ENCODE peak calls at places on chromosomes 7 and 10, in five cellular contexts. B, Z, C, M and W are unnamed samples.

GRCh38 chr7:40604601-40605438 is 470.0 kb downstream of the SUGCT start:
- DNase-seq in Z (peak; percentile 55), B (peak; percentile 64), C (no peak), M (peak; percentile 50), W (no peak)

GRCh38 chr7:145916776-145917175 is 199.8 kb upstream of the CNTNAP2 start:
- DNase-seq in M (no peak), B (no peak), Z (no peak), C (no peak), W (no peak)

GRCh38 chr10:100146875-100147665 is 38.8 kb downstream of the ERLIN1 start:
- DNase-seq in C (no peak), M (no peak), B (peak; percentile 35), Z (no peak), W (peak; percentile 34)

GRCh38 chr7:22860784-22861482 is 38.3 kb upstream of the TOMM7 start:
- DNase-seq in C (no peak), M (no peak), Z (peak; percentile 52), B (peak; percentile 38), W (no peak)

GRCh38 chr7:141225916-141226618 is 152.2 kb downstream of the TMEM178B start:
- DNase-seq in M (no peak), C (no peak), B (no peak), Z (no peak), W (no peak)

GRCh38 chr7:134514106-134514505 is 13.3 kb upstream of the AKR1B10 start:
- DNase-seq in Z (no peak), M (no peak), B (no peak), C (no peak), W (no peak)

GRCh38 chr7:30996883-30997282 is 33.1 kb downstream of the GHRHR start:
- DNase-seq in Z (no peak), B (no peak), C (no peak), M (no peak), W (no peak)

GRCh38 chr10:3777876-3778707 is 6.9 kb downstream of the KLF6 start:
- DNase-seq in M (no peak), B (peak; percentile 34), Z (peak; percentile 43), C (no peak), W (no peak)

GRCh38 chr7:17722798-17723197 is 217.5 kb downstream of the SNX13 start:
- DNase-seq in M (no peak), Z (no peak), C (no peak), B (no peak), W (no peak)

GRCh38 chr7:29375641-29376562 is 181.3 kb downstream of the CHN2 start:
- DNase-seq in M (no peak), C (no peak), B (peak; percentile 7), Z (peak; percentile 99), W (no peak)

GRCh38 chr7:73680501-73680900 is 2.8 kb downstream of the DNAJC30 start:
- DNase-seq in B (no peak), C (no peak), M (no peak), Z (no peak), W (no peak)

GRCh38 chr10:100529473-100530298 is at the start of gene NDUFB8:
- DNase-seq in Z (peak; percentile 92), B (peak; percentile 84), M (peak; percentile 94), C (peak; percentile 79), W (peak; percentile 92)

GRCh38 chr7:87596136-87596535 is 4.5 kb downstream of the ABCB1 start:
- DNase-seq in Z (no peak), M (no peak), C (no peak), B (no peak), W (no peak)
- H3K4me3 ChIP-seq in Z (no peak overlapping the region), M (no peak overlapping the region), C (no peak overlapping the region), B (no peak overlapping the region), W (no peak overlapping the region)

GRCh38 chr10:110872145-110872983 is 636 bp downstream of the PDCD4 start:
- DNase-seq in C (peak; percentile 78), Z (peak; percentile 89), M (peak; percentile 58), B (peak; percentile 79), W (no peak)
- TF ChIP-seq CTCF in C (peak; percentile 9), Z (peak; percentile 27), M (no peak), B (peak; percentile 45), W (peak; percentile 17)

GRCh38 chr7:97120713-97121457 is 3.4 kb downstream of the SDHAF3 start:
- DNase-seq in Z (no peak), B (no peak), M (no peak), C (no peak), W (no peak)
- H3K4me3 ChIP-seq in Z (no peak overlapping the region), B (no peak overlapping the region), M (no peak overlapping the region), C (no peak overlapping the region), W (no peak overlapping the region)

DNA sequence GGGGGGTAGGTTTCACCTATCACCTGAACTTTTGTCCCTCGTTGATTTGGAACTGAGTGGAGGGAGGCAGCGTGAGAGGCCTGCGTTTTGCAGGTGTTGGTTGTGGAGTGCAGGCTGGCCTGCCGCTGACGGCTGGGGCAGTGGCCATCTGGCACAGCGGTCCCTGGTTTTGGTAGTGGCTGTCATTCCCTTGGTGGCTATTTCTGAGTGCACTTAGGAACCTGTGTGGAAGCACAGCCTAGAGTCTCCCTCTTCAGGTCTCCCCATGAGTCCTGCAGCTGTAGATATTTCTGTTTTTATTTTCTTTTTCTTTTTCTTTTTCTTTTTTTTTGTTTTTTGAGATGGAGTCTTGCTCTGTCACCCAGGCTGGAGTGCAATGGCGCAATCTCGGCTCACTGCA is 129.2 kb downstream of the CUL2 start:
- DNase-seq in C (no peak), Z (peak; percentile 19), M (no peak), B (peak; percentile 45), W (peak; percentile 28)
- TF ChIP-seq CTCF in C (peak; percentile 43), Z (peak; percentile 38), M (no peak), B (peak; percentile 46), W (peak; percentile 40)

GRCh38 chr10:98170249-98171117 is 36.0 kb downstream of the R3HCC1L start:
- DNase-seq in B (peak; percentile 60), C (no peak), M (no peak), Z (peak; percentile 51), W (peak; percentile 66)
- H3K4me3 ChIP-seq in B (no peak overlapping the region), C (no peak overlapping the region), M (no peak overlapping the region), Z (no peak overlapping the region), W (no peak overlapping the region)

GRCh38 chr10:80699602-80700039 is 161.9 kb downstream of the SH2D4B start:
- DNase-seq in C (peak; percentile 73), M (peak; percentile 80), Z (peak; percentile 82), B (peak; percentile 56), W (peak; percentile 26)
- TF ChIP-seq CTCF in C (peak; percentile 85), M (peak; percentile 55), Z (peak; percentile 90), B (peak; percentile 86), W (peak; percentile 84)

GRCh38 chr7:14807498-14807897 is 95.1 kb downstream of the DGKB start:
- DNase-seq in B (no peak), Z (no peak), C (no peak), M (no peak), W (no peak)
- H3K4me3 ChIP-seq in B (no peak overlapping the region), Z (no peak overlapping the region), C (no peak overlapping the region), M (no peak overlapping the region), W (no peak overlapping the region)

GRCh38 chr10:103590060-103590459 is 96.6 kb downstream of the NEURL1 start:
- DNase-seq in Z (no peak), B (no peak), C (no peak), M (no peak), W (no peak)

GRCh38 chr10:103585011-103585405 is 91.5 kb downstream of the NEURL1 start:
- DNase-seq in Z (no peak), B (no peak), M (no peak), C (no peak), W (no peak)

GRCh38 chr10:103589074-103589630 is 95.6 kb downstream of the NEURL1 start:
- DNase-seq in Z (no peak), M (no peak), B (no peak), C (no peak), W (no peak)

GRCh38 chr10:103584216-103585010 is 90.9 kb downstream of the NEURL1 start:
- DNase-seq in M (no peak), C (no peak), Z (no peak), B (no peak), W (peak; percentile 80)

DNA sequence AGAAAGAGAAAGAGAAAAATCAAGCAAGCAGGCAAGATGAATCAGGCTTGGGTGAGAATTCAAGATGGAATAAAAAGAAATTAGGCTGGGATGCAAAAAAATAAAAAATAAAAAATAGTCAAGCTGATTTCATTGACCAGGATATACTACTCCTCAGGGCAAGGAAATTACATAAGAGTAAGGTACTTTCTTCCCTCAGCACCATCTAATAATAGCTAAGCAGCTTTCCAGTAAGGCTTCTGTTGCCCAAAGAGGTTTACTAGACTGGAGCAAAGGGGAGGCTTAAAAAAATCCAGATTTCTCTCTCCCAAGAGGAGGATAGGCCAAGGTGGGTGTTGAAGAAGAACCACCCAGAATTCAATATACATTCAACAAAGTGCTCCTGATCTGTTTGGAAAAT is 93.6 kb downstream of the NEURL1 start:
- DNase-seq in C (no peak), Z (no peak), B (no peak), M (no peak), W (no peak)
- TF ChIP-seq CTCF in C (no peak), Z (no peak), B (no peak), M (no peak), W (no peak)

GRCh38 chr10:130050008-130050407 is 60.6 kb downstream of the C10orf143 start:
- DNase-seq in B (no peak), C (peak; percentile 27), M (no peak), Z (no peak), W (no peak)
- H3K4me3 ChIP-seq in B (no peak overlapping the region), C (no peak overlapping the region), M (no peak overlapping the region), Z (no peak overlapping the region), W (no peak overlapping the region)